ENCODE peak calls at places on chromosomes 2 and 18, in seven cellular contexts. B is heart right ventricle; O is HCT116; D is fibroblast of lung; H is GM23248; L is adrenal gland; E is effector memory CD4-positive, alpha-beta T cell. R is an unnamed sample.

GRCh38 chr2:61995515-61995914 is 90.0 kb downstream of the COMMD1 start:
- DNase-seq in B (no peak), O (no peak), D (no peak), H (no peak), L (no peak), E (no peak), R (no peak)

GRCh38 chr2:157925071-157925470 is 48.9 kb upstream of the ACVR1 start:
- DNase-seq in B (no peak), O (no peak), D (no peak), H (no peak), L (no peak), E (no peak), R (no peak)

GRCh38 chr2:108169982-108170625 is 69.7 kb upstream of the SULT1C3 start:
- DNase-seq in B (no peak), O (no peak), D (peak; percentile 24), H (peak; percentile 52), L (no peak), E (no peak), R (no peak)

GRCh38 chr2:120711694-120712093 is 24.0 kb upstream of the GLI2 start:
- DNase-seq in B (no peak), O (no peak), D (no peak), H (no peak), L (no peak), E (no peak), R (no peak)

GRCh38 chr18:59041819-59042476 is 97.7 kb upstream of the SEC11C start:
- DNase-seq in B (no peak), O (no peak), D (no peak), H (peak; percentile 30), L (no peak), E (no peak), R (no peak)

GRCh38 chr2:47724221-47724981 is 58.5 kb upstream of the MSH6 start:
- DNase-seq in B (no peak), O (no peak), D (no peak), H (peak; percentile 18), L (no peak), E (no peak), R (no peak)

GRCh38 chr2:64328415-64328722 is 125.6 kb upstream of the LGALSL start:
- DNase-seq in B (no peak), O (no peak), D (no peak), H (no peak), L (no peak), E (no peak), R (no peak)

GRCh38 chr2:231361701-231362588 is 33.6 kb upstream of the B3GNT7 start:
- DNase-seq in B (no peak), O (no peak), D (no peak), H (no peak), L (peak; percentile 13), E (no peak), R (no peak)

GRCh38 chr18:13437801-13438506 is 219.4 kb downstream of the LDLRAD4 start:
- DNase-seq in B (no peak), O (no peak), D (no peak), H (no peak), L (no peak), E (peak; percentile 20), R (peak; percentile 56)

GRCh38 chr2:20525041-20526035 is 78.5 kb downstream of the RHOB start:
- DNase-seq in B (peak; percentile 34), O (no peak), D (peak; percentile 79), H (peak; percentile 89), L (peak; percentile 29), E (no peak), R (peak; percentile 68)

GRCh38 chr2:10312437-10312957 is 9.8 kb downstream of the HPCAL1 start:
- DNase-seq in B (no peak), O (no peak), D (no peak), H (no peak), L (no peak), E (no peak), R (no peak)
- H3K4me1 ChIP-seq in B (peaks cover 10% of the 10 kb centered on the region), O (no peaks in the 10 kb centered on the region), D (no peaks in the 10 kb centered on the region), H (peaks cover 14% of the 10 kb centered on the region), L (peaks cover 19% of the 10 kb centered on the region), E (peaks cover 5% of the 10 kb centered on the region), R (peaks cover 8% of the 10 kb centered on the region)

GRCh38 chr2:235003096-235003775 is 51.4 kb downstream of the SH3BP4 start:
- DNase-seq in B (no peak), O (no peak), D (no peak), H (no peak), L (no peak), E (no peak), R (no peak)
- H3K4me1 ChIP-seq in B (peaks cover 22% of the 10 kb centered on the region), O (peaks cover 66% of the 10 kb centered on the region), D (no peaks in the 10 kb centered on the region), H (no peaks in the 10 kb centered on the region), L (no peaks in the 10 kb centered on the region), E (no peaks in the 10 kb centered on the region), R (peaks cover 11% of the 10 kb centered on the region)

DNA sequence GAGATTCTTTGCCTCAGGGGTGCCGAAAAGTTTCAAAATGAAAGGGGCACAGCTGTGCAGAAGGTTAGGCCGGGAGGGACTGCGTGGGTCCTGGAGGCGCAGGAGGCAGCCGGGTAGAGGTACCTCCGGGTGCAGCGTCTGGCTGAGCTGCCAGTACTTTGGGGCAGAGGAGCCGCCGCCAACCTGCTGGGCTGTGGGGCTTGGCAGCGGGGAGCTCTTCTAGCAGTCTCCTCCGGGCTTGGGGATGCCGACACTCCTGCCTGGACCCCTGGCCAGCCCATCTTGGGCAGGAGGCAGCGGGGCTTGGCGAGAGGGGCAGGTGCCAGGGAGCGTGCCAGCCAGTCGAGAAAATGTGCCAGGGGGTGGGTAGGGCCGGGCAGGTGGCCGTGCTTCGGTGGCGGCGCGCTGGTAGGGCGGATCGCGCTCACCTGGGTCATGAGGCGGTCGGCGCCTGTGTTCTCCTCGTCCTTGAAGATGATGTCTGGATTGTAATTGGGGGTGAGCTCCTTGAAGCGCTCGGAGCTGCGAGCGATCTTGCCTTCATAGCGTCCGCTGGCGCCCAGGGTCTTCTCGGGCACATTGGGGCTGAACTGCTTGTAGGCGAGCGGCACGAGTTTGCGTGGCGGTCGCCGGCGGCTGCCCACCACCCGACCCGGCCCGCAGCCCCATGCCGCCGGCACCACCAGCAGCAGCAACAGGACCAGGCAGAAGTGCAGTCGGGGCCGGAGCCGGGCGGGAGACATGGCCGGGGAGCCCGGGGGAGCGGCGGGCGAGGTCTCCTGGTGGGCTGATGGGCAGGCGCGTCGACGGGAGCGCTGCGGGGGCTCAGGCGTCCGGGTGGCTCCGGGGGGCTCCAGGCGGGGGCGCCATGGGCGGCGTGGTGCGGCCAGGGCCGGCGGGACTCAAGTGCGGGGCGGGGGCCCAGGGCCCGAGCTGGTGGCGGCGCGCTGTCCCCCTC is 717 bp downstream of the IHH start:
- DNase-seq in B (no peak), O (no peak), D (no peak), H (peak; percentile 24), L (no peak), E (no peak), R (no peak)
- H3K4me1 ChIP-seq in B (peaks cover 37% of the 10 kb centered on the region), O (no peaks in the 10 kb centered on the region), D (no peaks in the 10 kb centered on the region), H (peaks cover 6% of the 10 kb centered on the region), L (peaks cover 20% of the 10 kb centered on the region), E (peaks cover 34% of the 10 kb centered on the region), R (peaks cover 6% of the 10 kb centered on the region)

DNA sequence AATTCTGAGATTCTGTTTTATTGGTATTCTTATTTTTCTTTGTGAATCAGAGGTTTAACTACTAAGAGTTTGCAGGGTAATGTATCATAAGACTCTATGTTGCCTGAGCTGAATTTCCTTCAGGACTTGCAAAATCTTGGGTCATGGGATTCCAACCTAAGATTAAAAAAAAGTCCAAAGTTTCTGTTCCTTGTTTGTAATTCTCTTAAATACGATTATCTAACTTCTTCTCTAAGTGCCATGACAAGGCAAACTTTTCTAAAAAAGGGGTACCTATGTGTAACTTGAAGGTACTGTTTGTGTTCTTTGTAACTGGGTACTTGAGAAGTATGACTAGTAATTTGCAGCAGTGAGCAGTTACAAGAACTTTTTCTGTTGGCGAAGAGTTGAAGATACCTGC is 181.3 kb upstream of the ZEB2 start:
- DNase-seq in B (no peak), O (no peak), D (no peak), H (no peak), L (no peak), E (no peak), R (no peak)
- H3K4me1 ChIP-seq in B (no peaks in the 10 kb centered on the region), O (peaks cover 6% of the 10 kb centered on the region), D (no peaks in the 10 kb centered on the region), H (peaks cover 4% of the 10 kb centered on the region), L (no peaks in the 10 kb centered on the region), E (no peaks in the 10 kb centered on the region), R (no peaks in the 10 kb centered on the region)

GRCh38 chr18:9413586-9413985 is 61.7 kb upstream of the RALBP1 start:
- DNase-seq in B (no peak), O (no peak), D (peak; percentile 83), H (peak; percentile 70), L (no peak), E (no peak), R (no peak)
- H3K4me1 ChIP-seq in B (peaks cover 16% of the 10 kb centered on the region), O (no peaks in the 10 kb centered on the region), D (no peaks in the 10 kb centered on the region), H (peaks cover 26% of the 10 kb centered on the region), L (no peaks in the 10 kb centered on the region), E (no peaks in the 10 kb centered on the region), R (no peaks in the 10 kb centered on the region)

DNA sequence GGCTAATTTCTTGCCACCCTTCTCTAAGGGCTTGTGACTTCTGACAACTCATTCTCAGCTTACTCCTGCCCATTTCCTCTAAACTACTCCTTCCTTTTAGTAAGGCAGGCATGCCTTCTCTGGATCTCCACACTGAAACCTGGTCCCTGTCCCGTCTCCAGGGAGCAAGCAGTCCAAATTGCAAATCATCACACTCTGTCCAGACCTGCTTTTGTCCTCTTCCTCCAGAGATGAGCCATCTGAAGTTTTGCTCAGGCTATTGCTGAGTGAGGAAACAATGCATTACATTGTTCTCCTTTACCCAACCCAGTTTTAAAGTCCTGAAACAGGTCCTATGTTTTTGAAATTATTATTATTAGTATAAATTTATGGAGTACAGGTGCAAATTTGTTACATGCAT is 57.3 kb downstream of the ARHGAP25 start:
- DNase-seq in B (no peak), O (no peak), D (no peak), H (no peak), L (no peak), E (no peak), R (no peak)
- H3K4me1 ChIP-seq in B (peaks cover 8% of the 10 kb centered on the region), O (peaks cover 3% of the 10 kb centered on the region), D (no peaks in the 10 kb centered on the region), H (no peaks in the 10 kb centered on the region), L (no peaks in the 10 kb centered on the region), E (peaks cover 38% of the 10 kb centered on the region), R (no peaks in the 10 kb centered on the region)

DNA sequence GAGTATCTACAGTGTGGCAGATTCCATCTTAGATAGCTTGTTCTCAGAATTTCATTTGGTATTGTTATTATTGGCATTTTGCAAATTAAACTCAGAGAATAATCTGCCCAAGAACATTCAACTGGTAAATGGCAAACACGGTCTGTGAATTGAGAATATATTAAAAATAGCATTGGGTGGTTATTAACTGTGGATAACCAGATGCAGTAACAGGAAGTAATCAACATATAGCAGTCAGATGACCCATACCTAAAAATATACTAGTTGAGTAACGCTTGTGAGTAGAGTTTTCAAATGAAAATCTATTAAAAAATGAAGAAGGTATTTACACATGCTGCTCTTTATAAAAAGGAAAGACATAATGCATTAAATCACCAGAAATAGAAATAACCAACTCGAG is 129.5 kb downstream of the ZNF804A start:
- DNase-seq in B (no peak), O (no peak), D (no peak), H (no peak), L (no peak), E (no peak), R (no peak)
- H3K4me1 ChIP-seq in B (no peaks in the 10 kb centered on the region), O (no peaks in the 10 kb centered on the region), D (no peaks in the 10 kb centered on the region), H (no peaks in the 10 kb centered on the region), L (no peaks in the 10 kb centered on the region), E (no peaks in the 10 kb centered on the region), R (no peaks in the 10 kb centered on the region)